ENCODE peak calls at places on chromosomes 11 and 22, in nine cellular contexts. T is aorta; V is CD4-positive, alpha-beta memory T cell; A is adrenal gland; R is CD4-positive, CD25-positive, alpha-beta regulatory T cell; N is astrocyte; F is IMR-90; H is lung; U is fibroblast of mammary gland. B is an unnamed sample.

GRCh38 chr11:66543263-66544107 is 2.4 kb downstream of the ZDHHC24 start:
- DNase-seq in T (peak; percentile 71), V (peak; percentile 68), A (no peak), R (peak; percentile 54), N (peak; percentile 49), F (peak; percentile 57), H (no peak), U (peak; percentile 43), B (peak; percentile 39)

GRCh38 chr11:131874070-131874469 is 503.7 kb downstream of the NTM start:
- DNase-seq in T (no peak), V (no peak), A (no peak), R (no peak), N (no peak), F (no peak), H (no peak), U (no peak), B (no peak)

GRCh38 chr11:64894070-64894811 is 15.8 kb upstream of the EHD1 start:
- DNase-seq in T (peak; percentile 91), V (peak; percentile 87), A (peak; percentile 82), R (peak; percentile 78), N (no peak), F (peak; percentile 51), H (peak; percentile 87), U (peak; percentile 64), B (peak; percentile 81)

GRCh38 chr11:57566035-57566504 is 1.4 kb downstream of the UBE2L6 start:
- DNase-seq in T (no peak), V (peak; percentile 51), A (peak; percentile 33), R (peak; percentile 17), N (peak; percentile 35), F (peak; percentile 63), H (no peak), U (peak; percentile 58), B (no peak)

GRCh38 chr22:40238425-40239344 is 61.0 kb downstream of the TNRC6B start:
- DNase-seq in T (peak; percentile 57), V (no peak), A (peak; percentile 54), R (no peak), N (peak; percentile 79), F (peak; percentile 74), H (no peak), U (peak; percentile 88), B (no peak)

GRCh38 chr11:14852571-14853177 is 39.4 kb downstream of the CYP2R1 start:
- DNase-seq in T (no peak), V (no peak), A (no peak), R (no peak), N (no peak), F (no peak), H (no peak), U (no peak), B (no peak)

GRCh38 chr11:9316334-9316733 is 1.9 kb upstream of the TMEM41B start:
- DNase-seq in T (no peak), V (no peak), A (no peak), R (no peak), N (no peak), F (no peak), H (no peak), U (no peak), B (no peak)

GRCh38 chr11:116055064-116055463 is 550.8 kb upstream of the CADM1 start:
- DNase-seq in T (no peak), V (no peak), A (no peak), R (no peak), N (no peak), F (no peak), H (no peak), U (no peak), B (no peak)

GRCh38 chr22:19850482-19851109 is 4.1 kb downstream of the GNB1L start:
- DNase-seq in T (no peak), V (no peak), A (no peak), R (no peak), N (no peak), F (no peak), H (no peak), U (no peak), B (no peak)

GRCh38 chr11:134597452-134597851 is 185.4 kb upstream of the B3GAT1 start:
- DNase-seq in T (no peak), V (no peak), A (no peak), R (no peak), N (no peak), F (no peak), H (no peak), U (no peak), B (no peak)

GRCh38 chr22:32204856-32205722 is at the start of gene RFPL2:
- DNase-seq in T (no peak), V (peak; percentile 26), A (no peak), R (no peak), N (peak; percentile 9), F (peak; percentile 1), H (no peak), U (no peak), B (no peak)

GRCh38 chr11:29293825-29294224 is 723.0 kb downstream of the KCNA4 start:
- DNase-seq in T (no peak), V (no peak), A (no peak), R (no peak), N (peak; percentile 87), F (peak; percentile 94), H (no peak), U (peak; percentile 84), B (no peak)

GRCh38 chr11:14357843-14358728 is 897 bp downstream of the RRAS2 start:
- DNase-seq in T (peak; percentile 66), V (peak; percentile 38), A (peak; percentile 49), R (peak; percentile 3), N (peak; percentile 51), F (peak; percentile 54), H (peak; percentile 66), U (peak; percentile 41), B (peak; percentile 7)

GRCh38 chr11:11502303-11502828 is 119.4 kb downstream of the GALNT18 start:
- DNase-seq in T (no peak), V (no peak), A (no peak), R (no peak), N (no peak), F (no peak), H (no peak), U (no peak), B (no peak)

GRCh38 chr11:91947215-91947614 is 277.4 kb upstream of the FAT3 start:
- DNase-seq in T (peak; percentile 44), V (no peak), A (peak; percentile 29), R (no peak), N (peak; percentile 83), F (peak; percentile 2), H (no peak), U (peak; percentile 79), B (no peak)
- H3K4me3 ChIP-seq in T (no peak overlapping the region), V (no peak overlapping the region), A (no peak overlapping the region), R (no peak overlapping the region), N (no peak overlapping the region), F (no peak overlapping the region), H (no peak overlapping the region), U (no peak overlapping the region), B (no peak overlapping the region)

GRCh38 chr11:111923951-111924350 is 5.2 kb downstream of the C11orf52 start:
- DNase-seq in T (no peak), V (no peak), A (no peak), R (no peak), N (no peak), F (no peak), H (no peak), U (no peak), B (no peak)

GRCh38 chr11:111920908-111921307 is 2.2 kb downstream of the C11orf52 start:
- DNase-seq in T (no peak), V (no peak), A (no peak), R (no peak), N (no peak), F (no peak), H (no peak), U (no peak), B (no peak)

GRCh38 chr11:111925953-111926352 is 7.2 kb downstream of the C11orf52 start:
- DNase-seq in T (no peak), V (no peak), A (peak; percentile 28), R (no peak), N (no peak), F (no peak), H (no peak), U (no peak), B (no peak)

GRCh38 chr11:111922803-111923202 is 4.1 kb downstream of the C11orf52 start:
- DNase-seq in T (no peak), V (no peak), A (peak; percentile 80), R (no peak), N (peak; percentile 72), F (peak; percentile 89), H (peak; percentile 78), U (peak; percentile 89), B (no peak)

DNA sequence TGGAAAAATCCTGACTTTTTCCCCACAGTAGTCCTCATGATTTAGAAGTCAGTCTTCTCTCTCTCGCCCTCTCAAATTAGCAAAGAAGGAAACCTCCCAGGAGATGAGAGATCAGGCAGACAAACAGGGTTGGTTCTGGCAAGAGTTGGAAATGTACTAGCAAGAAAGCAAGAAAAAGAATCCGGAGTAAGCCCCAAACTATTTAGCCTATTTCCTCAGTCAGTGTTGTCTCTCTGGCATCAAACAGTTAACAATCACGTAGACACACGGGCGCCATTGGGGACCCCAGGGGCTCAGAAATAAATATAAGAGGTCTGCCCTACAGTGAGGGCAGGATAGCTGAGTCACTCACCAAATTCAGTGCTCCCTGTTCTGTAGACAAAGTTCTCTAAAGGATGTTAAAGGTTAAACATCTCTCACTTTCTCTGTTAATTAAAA is 4.7 kb downstream of the C11orf52 start:
- DNase-seq in T (no peak), V (no peak), A (no peak), R (no peak), N (peak; percentile 39), F (peak; percentile 48), H (no peak), U (peak; percentile 51), B (no peak)
- H3K4me3 ChIP-seq in T (no peak overlapping the region), V (no peak overlapping the region), A (no peak overlapping the region), R (no peak overlapping the region), N (no peak overlapping the region), F (no peak overlapping the region), H (no peak overlapping the region), U (no peak overlapping the region), B (no peak overlapping the region)

DNA sequence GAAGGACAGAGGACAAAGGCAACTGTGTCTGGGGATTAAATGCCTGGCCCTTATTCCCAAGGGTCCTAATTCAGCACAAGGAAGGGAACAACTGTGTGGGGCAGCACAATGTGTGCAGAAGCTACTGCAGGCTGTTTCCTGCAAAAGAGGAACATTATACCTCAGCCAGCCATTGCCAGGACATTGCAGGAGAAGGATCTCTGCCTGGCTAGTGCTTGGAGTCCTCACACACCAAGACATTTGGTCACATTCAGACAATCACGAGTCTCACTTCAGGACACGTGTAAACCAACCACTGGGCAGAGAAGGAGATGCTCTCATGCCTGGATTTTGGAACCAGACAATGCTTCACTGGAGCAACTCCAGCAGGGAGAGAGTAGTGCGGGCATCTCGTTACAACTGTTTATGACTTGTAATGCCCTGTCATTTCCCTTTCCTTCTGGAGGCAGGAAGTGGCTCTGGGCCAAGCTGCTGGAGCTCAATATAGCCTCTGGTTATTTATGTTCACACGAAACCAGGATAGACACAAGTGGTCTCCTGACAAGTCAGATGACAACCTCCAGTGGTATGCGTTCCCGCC is 23.9 kb upstream of the ZC3H12C start:
- DNase-seq in T (peak; percentile 81), V (no peak), A (peak; percentile 52), R (no peak), N (peak; percentile 64), F (peak; percentile 88), H (peak; percentile 41), U (peak; percentile 80), B (no peak)
- H3K4me3 ChIP-seq in T (no peak overlapping the region), V (no peak overlapping the region), A (no peak overlapping the region), R (no peak overlapping the region), N (no peak overlapping the region), F (no peak overlapping the region), H (no peak overlapping the region), U (no peak overlapping the region), B (no peak overlapping the region)

DNA sequence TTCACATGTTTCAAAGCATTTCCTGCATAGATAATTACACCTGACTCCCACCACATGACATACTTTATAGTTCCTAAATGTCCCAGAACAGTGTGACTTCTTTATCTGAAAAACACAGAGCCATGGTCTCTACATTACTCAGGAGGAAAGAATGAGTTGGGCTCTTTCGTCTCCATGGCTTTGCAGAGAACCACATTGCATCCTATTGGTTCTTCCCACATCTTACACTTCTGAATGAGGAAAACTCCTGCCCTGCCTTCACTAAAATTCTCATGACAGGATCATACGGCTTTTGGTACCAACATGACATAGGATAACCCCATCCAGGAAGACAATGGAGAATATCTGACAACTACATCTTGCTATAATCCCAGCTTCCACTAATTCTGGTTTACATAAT is 88.5 kb downstream of the ETS1 start:
- DNase-seq in T (no peak), V (no peak), A (no peak), R (no peak), N (peak; percentile 70), F (peak; percentile 67), H (no peak), U (peak; percentile 64), B (no peak)
- H3K4me3 ChIP-seq in T (no peak overlapping the region), V (no peak overlapping the region), A (no peak overlapping the region), R (peak overlapping the region; percentile 100), N (no peak overlapping the region), F (no peak overlapping the region), H (no peak overlapping the region), U (no peak overlapping the region), B (peak overlapping the region; percentile 35)